ENCODE peak calls at places on chromosome 10, in nine cellular contexts. Y, A, L, R, T, F, H, J and S are unnamed samples.

GRCh38 chr10:4678023-4678950 is 147.7 kb upstream of the AKR1E2 start:
- DNase-seq in Y (no peak), A (no peak), L (no peak), R (no peak), T (no peak), F (no peak), H (no peak), J (no peak), S (no peak)

GRCh38 chr10:6694447-6695155 is 114.5 kb upstream of the PRKCQ start:
- DNase-seq in Y (no peak), A (no peak), L (no peak), R (no peak), T (peak), F (no peak), H (no peak), J (no peak), S (no peak)

GRCh38 chr10:79149662-79150443 is 81.1 kb downstream of the ZMIZ1 start:
- DNase-seq in Y (peak), A (no peak), L (peak), R (no peak), T (peak), F (peak), H (peak), J (peak), S (no peak)

GRCh38 chr10:12448340-12448728 is 99.0 kb downstream of the CAMK1D start:
- DNase-seq in Y (no peak), A (no peak), L (no peak), R (no peak), T (no peak), F (no peak), H (no peak), J (no peak), S (no peak)

GRCh38 chr10:23459323-23459939 is 20.6 kb downstream of the OTUD1 start:
- DNase-seq in Y (no peak), A (no peak), L (no peak), R (no peak), T (no peak), F (no peak), H (no peak), J (no peak), S (no peak)

GRCh38 chr10:132387723-132388210 is 9.2 kb upstream of the PWWP2B start:
- DNase-seq in Y (no peak), A (peak), L (peak), R (peak), T (no peak), F (peak), H (peak), J (no peak), S (peak)

GRCh38 chr10:132452216-132452650 is 55.2 kb downstream of the PWWP2B start:
- DNase-seq in Y (no peak), A (no peak), L (peak), R (no peak), T (no peak), F (no peak), H (no peak), J (no peak), S (no peak)

GRCh38 chr10:72334196-72334831 is 20.4 kb downstream of the DNAJB12 start:
- DNase-seq in Y (no peak), A (no peak), L (peak), R (peak), T (no peak), F (no peak), H (no peak), J (no peak), S (no peak)

GRCh38 chr10:13272164-13272571 is 27.7 kb downstream of the PHYH start:
- DNase-seq in Y (no peak), A (no peak), L (peak), R (no peak), T (no peak), F (peak), H (peak), J (no peak), S (no peak)

GRCh38 chr10:49549640-49550346 is 10.9 kb upstream of the ERCC6 start:
- DNase-seq in Y (no peak), A (no peak), L (no peak), R (no peak), T (no peak), F (no peak), H (no peak), J (no peak), S (no peak)

GRCh38 chr10:49010295-49010694 is 70.7 kb upstream of the LRRC18 start:
- DNase-seq in Y (no peak), A (no peak), L (no peak), R (no peak), T (no peak), F (no peak), H (no peak), J (no peak), S (no peak)

GRCh38 chr10:86113983-86114382 is 252.6 kb downstream of the GRID1 start:
- DNase-seq in Y (no peak), A (no peak), L (no peak), R (no peak), T (no peak), F (no peak), H (no peak), J (no peak), S (no peak)

GRCh38 chr10:11608159-11608966 is 3.1 kb downstream of the USP6NL start:
- DNase-seq in Y (no peak), A (no peak), L (no peak), R (no peak), T (no peak), F (no peak), H (peak), J (no peak), S (no peak)

GRCh38 chr10:101215397-101216206 is 13.7 kb downstream of the LBX1 start:
- DNase-seq in Y (no peak), A (no peak), L (no peak), R (no peak), T (no peak), F (no peak), H (no peak), J (no peak), S (no peak)

GRCh38 chr10:113073549-113074189 is 123.6 kb downstream of the TCF7L2 start:
- DNase-seq in Y (no peak), A (no peak), L (peak), R (no peak), T (peak), F (peak), H (no peak), J (peak), S (no peak)

GRCh38 chr10:90062786-90063185 is 361.4 kb downstream of the KIF20B start:
- DNase-seq in Y (no peak), A (no peak), L (no peak), R (no peak), T (no peak), F (no peak), H (no peak), J (no peak), S (no peak)

GRCh38 chr10:63376560-63377304 is 89.0 kb downstream of the JMJD1C start:
- DNase-seq in Y (no peak), A (no peak), L (no peak), R (no peak), T (no peak), F (no peak), H (peak), J (no peak), S (no peak)

GRCh38 chr10:118108194-118109026 is 61.7 kb upstream of the RAB11FIP2 start:
- DNase-seq in Y (no peak), A (no peak), L (no peak), R (no peak), T (no peak), F (no peak), H (no peak), J (no peak), S (no peak)

GRCh38 chr10:63522129-63522687 is 1.0 kb downstream of the REEP3 start:
- DNase-seq in Y (no peak), A (no peak), L (no peak), R (no peak), T (no peak), F (no peak), H (peak), J (no peak), S (peak)

GRCh38 chr10:117960345-117960744 is 86.4 kb downstream of the RAB11FIP2 start:
- DNase-seq in Y (no peak), A (no peak), L (no peak), R (no peak), T (no peak), F (no peak), H (no peak), J (no peak), S (no peak)

GRCh38 chr10:31836569-31837406 is 91.8 kb downstream of the ARHGAP12 start:
- DNase-seq in Y (no peak), A (no peak), L (no peak), R (peak), T (no peak), F (no peak), H (peak), J (peak), S (no peak)

GRCh38 chr10:116056445-116057293 is 216.3 kb downstream of the GFRA1 start:
- DNase-seq in Y (no peak), A (no peak), L (no peak), R (no peak), T (no peak), F (peak), H (no peak), J (no peak), S (no peak)

GRCh38 chr10:20995123-20995978 is 98.2 kb upstream of the NEBL start:
- DNase-seq in Y (no peak), A (no peak), L (no peak), R (no peak), T (no peak), F (no peak), H (no peak), J (no peak), S (no peak)

GRCh38 chr10:133440633-133441285 is 13.0 kb upstream of the SCART1 start:
- DNase-seq in Y (no peak), A (no peak), L (no peak), R (no peak), T (no peak), F (peak), H (no peak), J (no peak), S (no peak)

GRCh38 chr10:4004144-4004543 is 219.1 kb upstream of the KLF6 start:
- DNase-seq in Y (no peak), A (no peak), L (no peak), R (no peak), T (no peak), F (no peak), H (no peak), J (no peak), S (no peak)

GRCh38 chr10:58981051-58981450 is 195.4 kb upstream of the PHYHIPL start:
- DNase-seq in Y (no peak), A (no peak), L (no peak), R (peak), T (no peak), F (no peak), H (no peak), J (no peak), S (no peak)

GRCh38 chr10:130017631-130018022 is 53.6 kb upstream of the EBF3 start:
- DNase-seq in Y (no peak), A (no peak), L (no peak), R (no peak), T (peak), F (no peak), H (no peak), J (no peak), S (no peak)

GRCh38 chr10:63697956-63698814 is 177.0 kb downstream of the REEP3 start:
- DNase-seq in Y (no peak), A (no peak), L (no peak), R (no peak), T (no peak), F (no peak), H (peak), J (no peak), S (no peak)

GRCh38 chr10:80154978-80155695 is 22.6 kb downstream of the PLAC9 start:
- DNase-seq in Y (no peak), A (no peak), L (peak), R (no peak), T (peak), F (no peak), H (no peak), J (no peak), S (no peak)

GRCh38 chr10:103481974-103482531 is 3.0 kb upstream of the CALHM3 start:
- DNase-seq in Y (no peak), A (no peak), L (no peak), R (peak), T (no peak), F (no peak), H (peak), J (peak), S (peak)

GRCh38 chr10:71854031-71854430 is 3.0 kb upstream of the PSAP start:
- DNase-seq in Y (no peak), A (no peak), L (no peak), R (peak), T (no peak), F (no peak), H (no peak), J (no peak), S (no peak)

GRCh38 chr10:126872768-126873167 is 32.5 kb upstream of the DOCK1 start:
- DNase-seq in Y (no peak), A (no peak), L (no peak), R (no peak), T (no peak), F (no peak), H (no peak), J (no peak), S (no peak)

GRCh38 chr10:116444527-116445142 is 17.0 kb downstream of the PNLIPRP3 start:
- DNase-seq in Y (no peak), A (no peak), L (no peak), R (peak), T (no peak), F (no peak), H (peak), J (peak), S (no peak)

GRCh38 chr10:110978204-110978603 is 58.8 kb downstream of the SHOC2 start:
- DNase-seq in Y (no peak), A (no peak), L (no peak), R (no peak), T (no peak), F (no peak), H (no peak), J (no peak), S (no peak)

GRCh38 chr10:17214991-17215781 is 12.9 kb upstream of the VIM start:
- DNase-seq in Y (no peak), A (no peak), L (no peak), R (no peak), T (peak), F (no peak), H (no peak), J (peak), S (no peak)

GRCh38 chr10:95405655-95406054 is 114.9 kb upstream of the PDLIM1 start:
- DNase-seq in Y (no peak), A (no peak), L (no peak), R (no peak), T (no peak), F (no peak), H (no peak), J (no peak), S (no peak)

GRCh38 chr10:95404864-95405263 is 114.1 kb upstream of the PDLIM1 start:
- DNase-seq in Y (no peak), A (no peak), L (no peak), R (no peak), T (no peak), F (no peak), H (no peak), J (no peak), S (no peak)

GRCh38 chr10:95404460-95404858 is 113.7 kb upstream of the PDLIM1 start:
- DNase-seq in Y (no peak), A (no peak), L (no peak), R (no peak), T (no peak), F (no peak), H (no peak), J (no peak), S (no peak)

GRCh38 chr10:95401704-95402469 is 111.1 kb upstream of the PDLIM1 start:
- DNase-seq in Y (no peak), A (no peak), L (no peak), R (no peak), T (no peak), F (no peak), H (no peak), J (no peak), S (no peak)

GRCh38 chr10:95403690-95404459 is 113.1 kb upstream of the PDLIM1 start:
- DNase-seq in Y (no peak), A (no peak), L (no peak), R (peak), T (no peak), F (no peak), H (no peak), J (no peak), S (no peak)
- H3K27ac ChIP-seq in Y (peak), A (no peak), L (no peak), R (no peak), T (no peak), F (peak), H (no peak), J (no peak), S (no peak)

GRCh38 chr10:122164028-122164601 is 107.0 kb upstream of the BTBD16 start:
- DNase-seq in Y (no peak), A (no peak), L (peak), R (peak), T (no peak), F (no peak), H (no peak), J (no peak), S (no peak)

GRCh38 chr10:122164815-122165491 is 106.1 kb upstream of the BTBD16 start:
- DNase-seq in Y (no peak), A (no peak), L (peak), R (no peak), T (no peak), F (no peak), H (no peak), J (no peak), S (no peak)

GRCh38 chr10:122163182-122164027 is 107.7 kb upstream of the BTBD16 start:
- DNase-seq in Y (no peak), A (no peak), L (peak), R (peak), T (peak), F (no peak), H (no peak), J (no peak), S (no peak)

GRCh38 chr10:122161795-122162194 is 109.3 kb upstream of the BTBD16 start:
- DNase-seq in Y (no peak), A (no peak), L (peak), R (no peak), T (no peak), F (no peak), H (no peak), J (no peak), S (no peak)

DNA sequence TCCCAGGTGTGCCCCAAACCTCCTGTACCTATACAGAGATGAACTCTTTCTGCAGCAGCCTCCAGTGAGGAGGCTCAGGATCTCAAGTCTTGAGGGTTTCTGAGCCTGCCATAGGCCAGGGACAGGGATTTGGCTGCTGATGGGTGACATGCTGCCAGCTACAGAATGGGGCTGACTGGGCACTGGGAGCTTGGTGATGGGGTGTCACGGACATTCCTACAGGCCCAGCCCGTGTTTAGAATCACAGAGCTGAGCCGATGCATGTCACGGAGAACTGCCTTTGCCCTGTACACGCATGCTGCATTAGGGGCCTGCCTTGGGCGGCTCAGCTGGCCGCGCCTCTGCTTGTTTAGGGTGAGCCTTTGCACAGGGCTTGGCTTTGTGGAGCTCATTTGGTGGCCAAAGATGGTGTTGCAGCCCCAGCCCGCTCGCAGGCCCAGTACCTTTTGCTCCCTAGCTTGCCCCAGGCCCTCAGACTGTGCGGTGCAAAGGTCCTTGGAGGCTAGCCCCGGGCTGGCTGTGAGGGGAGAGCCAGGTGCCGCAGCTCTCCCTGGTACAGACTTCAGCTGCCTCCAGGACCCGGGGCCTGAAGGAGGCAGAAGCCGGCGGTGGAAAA is 108.4 kb upstream of the BTBD16 start:
- DNase-seq in Y (no peak), A (no peak), L (peak), R (no peak), T (no peak), F (no peak), H (no peak), J (no peak), S (no peak)
- H3K4me3 ChIP-seq in Y (peak), A (no peak), L (no peak), R (peak), T (peak), F (no peak), H (no peak), J (no peak), S (no peak)

DNA sequence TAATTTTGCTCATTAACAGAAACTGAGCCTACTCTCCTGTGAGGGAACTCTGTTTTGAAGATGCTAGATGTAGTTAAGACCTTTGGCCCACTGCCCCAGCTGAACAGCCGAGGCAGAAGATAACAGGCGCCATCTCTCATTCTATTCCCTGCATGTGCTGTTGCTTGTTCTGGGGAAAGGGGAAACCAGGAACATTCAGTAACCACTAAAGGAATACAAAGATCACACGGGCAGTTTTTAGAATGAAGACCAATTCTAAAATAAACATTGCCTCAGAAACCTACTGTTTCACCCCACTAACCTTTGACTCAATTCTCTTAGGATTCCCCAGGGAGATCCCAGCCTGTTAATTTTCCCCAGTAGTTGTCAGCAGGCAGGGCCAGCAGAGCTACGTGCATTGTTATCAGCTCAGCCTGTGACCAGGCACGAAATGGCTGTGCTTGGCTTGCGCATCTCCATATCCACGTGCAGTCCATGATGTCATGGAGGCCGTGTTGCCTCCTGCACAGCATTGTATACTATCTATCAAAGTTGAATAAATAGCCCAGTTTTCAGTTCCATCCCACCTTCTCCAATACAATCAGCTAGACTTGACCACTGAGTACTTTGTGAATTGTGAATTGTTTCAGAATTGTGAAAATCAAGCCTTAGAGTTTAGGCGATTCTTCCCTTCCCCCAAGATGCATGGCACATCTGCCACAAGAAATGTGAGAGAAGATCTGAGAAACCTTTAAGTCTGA is 36.0 kb downstream of the ANK3 start:
- DNase-seq in Y (no peak), A (no peak), L (no peak), R (no peak), T (no peak), F (no peak), H (no peak), J (no peak), S (no peak)
- H3K27ac ChIP-seq in Y (no peak), A (no peak), L (no peak), R (peak), T (no peak), F (no peak), H (no peak), J (no peak), S (no peak)

GRCh38 chr10:33198610-33199009 is 135.9 kb downstream of the NRP1 start:
- DNase-seq in Y (no peak), A (no peak), L (no peak), R (no peak), T (no peak), F (no peak), H (no peak), J (no peak), S (no peak)

GRCh38 chr10:33195608-33196376 is 138.7 kb downstream of the NRP1 start:
- DNase-seq in Y (no peak), A (no peak), L (no peak), R (no peak), T (no peak), F (no peak), H (no peak), J (no peak), S (no peak)

GRCh38 chr10:33196710-33197406 is 137.6 kb downstream of the NRP1 start:
- DNase-seq in Y (no peak), A (no peak), L (no peak), R (no peak), T (no peak), F (no peak), H (no peak), J (no peak), S (no peak)

GRCh38 chr10:33193867-33194521 is 140.5 kb downstream of the NRP1 start:
- DNase-seq in Y (no peak), A (no peak), L (no peak), R (no peak), T (no peak), F (no peak), H (no peak), J (no peak), S (no peak)

DNA sequence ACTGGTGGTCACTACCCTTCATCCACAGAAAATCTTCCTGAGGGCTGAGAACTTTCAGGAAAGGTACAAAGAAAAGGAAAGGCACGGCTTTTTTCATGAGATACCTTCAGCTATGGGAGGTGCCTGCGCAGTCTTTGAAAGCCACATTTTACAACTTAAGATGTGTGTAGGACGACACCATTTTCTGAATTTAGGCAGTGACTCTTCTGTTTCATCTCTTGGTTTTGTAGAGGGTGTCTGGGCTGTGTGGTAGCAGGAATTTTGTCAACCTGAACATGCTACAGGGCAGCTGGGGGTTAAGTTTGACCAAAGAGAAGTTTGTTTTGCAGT is 138.1 kb downstream of the NRP1 start:
- DNase-seq in Y (no peak), A (no peak), L (no peak), R (no peak), T (no peak), F (no peak), H (no peak), J (no peak), S (no peak)
- H3K4me3 ChIP-seq in Y (no peak), A (no peak), L (peak), R (no peak), T (no peak), F (no peak), H (no peak), J (no peak), S (no peak)